ENCODE peak calls at places on chromosomes 1 and 21, in seven cellular contexts. W, L, O, M, Z, G and T are unnamed samples.

GRCh38 chr1:229156819-229157218 is 114.1 kb upstream of the RAB4A start:
- DNase-seq in W (no peak), L (no peak), O (peak; percentile 16), M (peak; percentile 75), Z (peak; percentile 38), G (no peak), T (no peak)

GRCh38 chr1:198890531-198890930 is 251.7 kb downstream of the PTPRC start:
- DNase-seq in W (no peak), L (no peak), O (no peak), M (no peak), Z (no peak), G (no peak), T (no peak)

GRCh38 chr1:207811920-207812720 is 60.3 kb downstream of the CD46 start:
- DNase-seq in W (peak; percentile 72), L (peak; percentile 80), O (peak; percentile 76), M (peak; percentile 56), Z (peak; percentile 69), G (peak; percentile 90), T (peak; percentile 71)

GRCh38 chr1:34983700-34984355 is 1.3 kb downstream of the TMEM35B start:
- DNase-seq in W (no peak), L (no peak), O (no peak), M (peak; percentile 24), Z (no peak), G (no peak), T (no peak)

GRCh38 chr1:8925406-8925805 is 20.3 kb upstream of the CA6 start:
- DNase-seq in W (no peak), L (no peak), O (no peak), M (no peak), Z (no peak), G (no peak), T (no peak)

GRCh38 chr1:37650721-37651120 is 16.0 kb upstream of the RSPO1 start:
- DNase-seq in W (no peak), L (no peak), O (no peak), M (no peak), Z (no peak), G (peak; percentile 39), T (no peak)

GRCh38 chr1:151655362-151655761 is 43.5 kb downstream of the SNX27 start:
- DNase-seq in W (no peak), L (no peak), O (no peak), M (no peak), Z (no peak), G (no peak), T (no peak)

GRCh38 chr21:34688145-34688544 is 19.4 kb downstream of the CLIC6 start:
- DNase-seq in W (no peak), L (no peak), O (no peak), M (no peak), Z (peak; percentile 38), G (no peak), T (no peak)

GRCh38 chr21:43851593-43851992 is 13.4 kb upstream of the AGPAT3 start:
- DNase-seq in W (no peak), L (no peak), O (no peak), M (no peak), Z (no peak), G (no peak), T (no peak)

GRCh38 chr1:81414417-81415087 is 386.2 kb upstream of the ADGRL2 start:
- DNase-seq in W (peak; percentile 90), L (peak; percentile 78), O (peak; percentile 12), M (peak; percentile 74), Z (peak; percentile 83), G (peak; percentile 84), T (peak; percentile 47)

GRCh38 chr1:223037845-223038244 is 105.2 kb downstream of the TLR5 start:
- DNase-seq in W (no peak), L (no peak), O (no peak), M (peak; percentile 69), Z (no peak), G (no peak), T (no peak)

GRCh38 chr1:205535866-205536758 is 31.6 kb downstream of the CDK18 start:
- DNase-seq in W (peak; percentile 34), L (peak; percentile 3), O (no peak), M (no peak), Z (no peak), G (peak; percentile 39), T (no peak)

GRCh38 chr1:27686223-27686990 is 14.4 kb upstream of the IFI6 start:
- DNase-seq in W (peak; percentile 81), L (no peak), O (no peak), M (peak; percentile 11), Z (no peak), G (no peak), T (no peak)

DNA sequence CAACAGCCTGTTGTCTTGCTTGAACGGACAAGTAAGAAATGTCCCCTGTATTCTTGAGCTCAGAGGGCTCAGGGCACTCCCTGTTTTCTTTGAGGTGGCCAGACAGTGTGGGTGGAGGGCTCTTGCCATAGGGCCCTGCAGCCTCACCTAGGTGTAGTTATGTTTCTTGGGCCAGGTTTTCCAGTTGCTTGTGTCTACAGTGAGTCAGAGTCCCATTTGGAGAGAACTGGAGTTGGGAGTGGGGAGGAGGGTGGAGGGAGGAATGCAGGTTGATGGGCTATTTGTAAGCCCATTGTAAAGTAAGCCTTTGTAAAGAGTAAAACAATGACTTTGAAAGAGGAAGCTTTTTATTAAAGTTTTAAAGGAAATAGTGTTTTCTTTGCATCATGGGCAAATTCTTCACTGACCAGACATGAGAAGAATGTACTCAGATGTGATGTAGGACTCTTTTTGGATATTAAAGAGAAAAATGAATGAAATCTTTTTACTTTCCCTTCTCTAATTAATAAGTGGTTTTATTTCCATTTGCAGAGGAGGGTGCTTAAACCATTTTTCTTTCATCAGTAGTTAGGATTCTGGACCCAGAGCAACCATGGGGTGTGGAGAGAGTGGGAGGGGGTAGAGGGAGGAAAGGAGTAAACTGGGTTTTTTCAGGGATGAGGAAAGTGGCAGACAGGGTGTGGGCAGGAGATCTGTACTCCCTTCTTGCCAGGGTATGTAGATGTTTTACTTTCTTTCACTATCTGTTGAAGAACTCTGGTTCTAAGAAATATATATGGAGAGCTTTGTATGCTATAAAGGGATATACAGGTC is 45.1 kb upstream of the MACF1 start:
- DNase-seq in W (peak; percentile 48), L (no peak), O (peak; percentile 47), M (peak; percentile 81), Z (no peak), G (no peak), T (peak; percentile 65)
- H3K4me1 ChIP-seq in W (no peaks in the 10 kb centered on the region), L (peaks cover 6% of the 10 kb centered on the region), O (peaks cover 10% of the 10 kb centered on the region), M (peaks cover 20% of the 10 kb centered on the region), Z (peaks cover 47% of the 10 kb centered on the region), G (peaks cover 50% of the 10 kb centered on the region), T (peaks cover 24% of the 10 kb centered on the region)

DNA sequence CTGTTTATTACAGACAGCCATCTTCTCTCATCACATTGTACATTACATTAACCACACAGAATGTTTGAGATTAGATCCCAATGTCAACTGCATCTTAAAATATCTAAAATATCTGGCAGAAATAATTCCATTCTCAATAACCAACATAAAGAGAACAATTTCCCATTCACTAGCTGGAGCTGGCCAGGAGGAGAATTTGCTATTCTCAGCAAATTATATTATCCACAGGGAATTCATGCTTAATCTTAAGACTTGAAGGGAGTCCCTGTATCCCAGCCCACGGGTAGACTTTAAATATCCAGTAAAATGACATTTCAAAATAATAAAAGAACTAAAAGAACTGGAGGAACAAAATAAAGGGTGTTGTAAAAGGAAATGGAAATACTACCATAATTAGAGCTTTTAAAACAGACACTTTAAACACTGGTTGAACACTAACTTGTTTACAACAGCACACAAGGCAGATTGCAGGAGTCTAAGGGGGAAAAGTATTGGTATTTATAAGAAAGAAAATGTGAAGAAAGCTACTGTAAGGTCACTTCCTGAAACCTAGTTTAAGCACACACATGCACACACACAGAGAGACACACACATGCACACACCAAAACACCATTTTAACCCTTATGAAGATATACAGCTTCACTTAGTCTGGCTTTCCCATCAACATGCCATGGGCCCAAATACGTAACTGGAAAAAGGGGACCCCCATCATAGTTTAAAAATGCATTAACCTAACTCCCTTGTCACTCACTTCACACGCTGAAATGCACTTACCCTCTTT is 107.1 kb downstream of the PTPN14 start:
- DNase-seq in W (no peak), L (no peak), O (no peak), M (no peak), Z (no peak), G (no peak), T (no peak)
- H3K4me1 ChIP-seq in W (no peaks in the 10 kb centered on the region), L (no peaks in the 10 kb centered on the region), O (no peaks in the 10 kb centered on the region), M (peaks cover 28% of the 10 kb centered on the region), Z (peaks cover 45% of the 10 kb centered on the region), G (no peaks in the 10 kb centered on the region), T (peaks cover 20% of the 10 kb centered on the region)

GRCh38 chr1:89758127-89758526 is 62.7 kb upstream of the LRRC8D start:
- DNase-seq in W (no peak), L (no peak), O (no peak), M (no peak), Z (no peak), G (no peak), T (no peak)
- H3K4me1 ChIP-seq in W (no peaks in the 10 kb centered on the region), L (no peaks in the 10 kb centered on the region), O (no peaks in the 10 kb centered on the region), M (peaks cover 5% of the 10 kb centered on the region), Z (peaks cover 97% of the 10 kb centered on the region), G (no peaks in the 10 kb centered on the region), T (peaks cover 6% of the 10 kb centered on the region)

GRCh38 chr21:45555251-45555556 is 13.0 kb upstream of the SLC19A1 start:
- DNase-seq in W (no peak), L (no peak), O (no peak), M (no peak), Z (no peak), G (no peak), T (no peak)
- H3K4me1 ChIP-seq in W (peaks cover 3% of the 10 kb centered on the region), L (no peaks in the 10 kb centered on the region), O (no peaks in the 10 kb centered on the region), M (no peaks in the 10 kb centered on the region), Z (peaks cover 38% of the 10 kb centered on the region), G (no peaks in the 10 kb centered on the region), T (peaks cover 3% of the 10 kb centered on the region)

GRCh38 chr1:116916533-116917460 is 7.1 kb downstream of the PTGFRN start:
- DNase-seq in W (no peak), L (no peak), O (no peak), M (no peak), Z (no peak), G (no peak), T (no peak)
- H3K4me1 ChIP-seq in W (no peaks in the 10 kb centered on the region), L (no peaks in the 10 kb centered on the region), O (peaks cover 3% of the 10 kb centered on the region), M (peaks cover 28% of the 10 kb centered on the region), Z (peaks cover 26% of the 10 kb centered on the region), G (peaks cover 5% of the 10 kb centered on the region), T (peaks cover 10% of the 10 kb centered on the region)

GRCh38 chr1:6603851-6604558 is 1.3 kb upstream of the KLHL21 start:
- DNase-seq in W (peak; percentile 69), L (peak; percentile 81), O (peak; percentile 80), M (peak; percentile 96), Z (peak; percentile 84), G (peak; percentile 88), T (peak; percentile 74)

GRCh38 chr1:6601865-6602668 is 602 bp downstream of the KLHL21 start:
- DNase-seq in W (peak; percentile 60), L (no peak), O (no peak), M (no peak), Z (peak; percentile 38), G (peak; percentile 93), T (no peak)

GRCh38 chr1:6601049-6601864 is 1.4 kb downstream of the KLHL21 start:
- DNase-seq in W (peak; percentile 89), L (peak; percentile 78), O (peak; percentile 91), M (peak; percentile 72), Z (peak; percentile 80), G (peak; percentile 88), T (peak; percentile 83)

GRCh38 chr1:6603424-6603850 is 768 bp upstream of the KLHL21 start:
- DNase-seq in W (peak; percentile 76), L (peak; percentile 70), O (no peak), M (no peak), Z (peak; percentile 71), G (peak; percentile 86), T (peak; percentile 59)

GRCh38 chr1:6602669-6603423 is at the start of gene KLHL21:
- DNase-seq in W (peak; percentile 93), L (peak; percentile 93), O (peak; percentile 87), M (peak; percentile 91), Z (peak; percentile 91), G (peak; percentile 98), T (peak; percentile 89)
- H3K4me1 ChIP-seq in W (no peaks in the 10 kb centered on the region), L (peaks cover 18% of the 10 kb centered on the region), O (peaks cover 20% of the 10 kb centered on the region), M (peaks cover 8% of the 10 kb centered on the region), Z (peaks cover 52% of the 10 kb centered on the region), G (peaks cover 17% of the 10 kb centered on the region), T (peaks cover 3% of the 10 kb centered on the region)